ENCODE peak calls at places on chromosomes 4 and X, in six cellular contexts. W is iris pigment epithelial cell; T is H1; A is activated CD4-positive, alpha-beta T cell treated with anti-CD3 and anti-CD28 coated beads, Interleukin-2, amount 50 U/mL, for 24 hours; O is cardiac septum; Z is GM23338. G is an unnamed sample.

GRCh38 chrX:13923845-13924244 is 105.8 kb downstream of the GEMIN8 start:
- DNase-seq in W (no peak), T (no peak), A (no peak), O (no peak), Z (no peak), G (no peak)

GRCh38 chr4:17809667-17810066 is 890 bp downstream of the DCAF16 start:
- DNase-seq in W (no peak), T (no peak), A (no peak), O (no peak), Z (no peak), G (no peak)

GRCh38 chr4:42712854-42713253 is 55.9 kb upstream of the ATP8A1 start:
- DNase-seq in W (no peak), T (no peak), A (no peak), O (no peak), Z (no peak), G (no peak)

GRCh38 chrX:133881011-133881410 is 104.4 kb downstream of the GPC3 start:
- DNase-seq in W (no peak), T (no peak), A (no peak), O (no peak), Z (no peak), G (no peak)

GRCh38 chrX:153421856-153422255 is 10.6 kb downstream of the ZFP92 start:
- DNase-seq in W (no peak), T (no peak), A (no peak), O (no peak), Z (no peak), G (no peak)

GRCh38 chrX:150581093-150581775 is 12.8 kb downstream of the MTM1 start:
- DNase-seq in W (peak), T (no peak), A (no peak), O (no peak), Z (no peak), G (no peak)

GRCh38 chrX:11632732-11633131 is 33.0 kb downstream of the ARHGAP6 start:
- DNase-seq in W (no peak), T (no peak), A (no peak), O (no peak), Z (no peak), G (no peak)

GRCh38 chr4:153036931-153037330 is 100.8 kb downstream of the FHDC1 start:
- DNase-seq in W (no peak), T (no peak), A (no peak), O (no peak), Z (no peak), G (no peak)

GRCh38 chr4:76441881-76442280 is 6.9 kb downstream of the SHROOM3 start:
- DNase-seq in W (no peak), T (no peak), A (no peak), O (no peak), Z (no peak), G (no peak)

GRCh38 chr4:99821918-99822503 is 5.4 kb downstream of the DAPP1 start:
- DNase-seq in W (no peak), T (no peak), A (no peak), O (no peak), Z (no peak), G (no peak)

GRCh38 chrX:122134291-122134690 is 1049.8 kb upstream of the GRIA3 start:
- DNase-seq in W (no peak), T (no peak), A (no peak), O (no peak), Z (no peak), G (no peak)